ENCODE peak calls at places on chromosomes 11 and 22, in ten cellular contexts. One of them, this sample, is unnamed.

GRCh38 chr11:2837096-2837601 is 48.4 kb downstream of the CDKN1C start:
- DNase-seq in uterus: peak
- DNase-seq in stomach: peak
- DNase-seq in H1: no peak
- DNase-seq in lower lobe of right lung: peak
- DNase-seq in CD8-positive, alpha-beta T cell: no peak
- DNase-seq in kidney epithelial cell: no peak
- DNase-seq in thoracic aorta: no peak
- DNase-seq in aorta: peak
- DNase-seq in endothelial cell of umbilical vein: no peak
- DNase-seq in this sample: peak

GRCh38 chr11:119046489-119046888 is 10.5 kb downstream of the HYOU1 start:
- DNase-seq in uterus: no peak
- DNase-seq in stomach: no peak
- DNase-seq in H1: no peak
- DNase-seq in lower lobe of right lung: no peak
- DNase-seq in CD8-positive, alpha-beta T cell: no peak
- DNase-seq in kidney epithelial cell: no peak
- DNase-seq in thoracic aorta: no peak
- DNase-seq in aorta: no peak
- DNase-seq in endothelial cell of umbilical vein: no peak
- DNase-seq in this sample: no peak

GRCh38 chr11:27234043-27234668 is 128.9 kb downstream of the CCDC34 start:
- DNase-seq in uterus: peak
- DNase-seq in stomach: no peak
- DNase-seq in H1: no peak
- DNase-seq in lower lobe of right lung: no peak
- DNase-seq in CD8-positive, alpha-beta T cell: no peak
- DNase-seq in kidney epithelial cell: peak
- DNase-seq in thoracic aorta: no peak
- DNase-seq in aorta: peak
- DNase-seq in endothelial cell of umbilical vein: no peak
- DNase-seq in this sample: no peak

GRCh38 chr11:13220148-13220547 is 57.4 kb upstream of the BMAL1 start:
- DNase-seq in uterus: no peak
- DNase-seq in stomach: no peak
- DNase-seq in H1: no peak
- DNase-seq in lower lobe of right lung: no peak
- DNase-seq in CD8-positive, alpha-beta T cell: no peak
- DNase-seq in kidney epithelial cell: no peak
- DNase-seq in thoracic aorta: no peak
- DNase-seq in aorta: no peak
- DNase-seq in endothelial cell of umbilical vein: no peak
- DNase-seq in this sample: no peak

GRCh38 chr11:13260196-13260962 is 17.2 kb upstream of the BMAL1 start:
- DNase-seq in uterus: no peak
- DNase-seq in stomach: no peak
- DNase-seq in H1: no peak
- DNase-seq in lower lobe of right lung: no peak
- DNase-seq in CD8-positive, alpha-beta T cell: no peak
- DNase-seq in kidney epithelial cell: no peak
- DNase-seq in thoracic aorta: no peak
- DNase-seq in aorta: no peak
- DNase-seq in endothelial cell of umbilical vein: no peak
- DNase-seq in this sample: peak

GRCh38 chr11:119706887-119707286 is 22.1 kb downstream of the NECTIN1 start:
- DNase-seq in uterus: no peak
- DNase-seq in stomach: no peak
- DNase-seq in H1: no peak
- DNase-seq in lower lobe of right lung: no peak
- DNase-seq in CD8-positive, alpha-beta T cell: no peak
- DNase-seq in kidney epithelial cell: no peak
- DNase-seq in thoracic aorta: no peak
- DNase-seq in aorta: no peak
- DNase-seq in endothelial cell of umbilical vein: no peak
- DNase-seq in this sample: no peak

GRCh38 chr22:43467171-43467570 is 55.4 kb downstream of the MPPED1 start:
- DNase-seq in uterus: no peak
- DNase-seq in stomach: no peak
- DNase-seq in H1: no peak
- DNase-seq in lower lobe of right lung: no peak
- DNase-seq in CD8-positive, alpha-beta T cell: no peak
- DNase-seq in kidney epithelial cell: no peak
- DNase-seq in thoracic aorta: no peak
- DNase-seq in aorta: peak
- DNase-seq in endothelial cell of umbilical vein: no peak
- DNase-seq in this sample: no peak

GRCh38 chr11:11965656-11966353 is 42.6 kb downstream of the DKK3 start:
- DNase-seq in uterus: no peak
- DNase-seq in stomach: no peak
- DNase-seq in H1: no peak
- DNase-seq in lower lobe of right lung: no peak
- DNase-seq in CD8-positive, alpha-beta T cell: no peak
- DNase-seq in kidney epithelial cell: no peak
- DNase-seq in thoracic aorta: no peak
- DNase-seq in aorta: no peak
- DNase-seq in endothelial cell of umbilical vein: no peak
- DNase-seq in this sample: no peak

GRCh38 chr11:132300283-132300682 is 929.9 kb downstream of the NTM start:
- DNase-seq in uterus: no peak
- DNase-seq in stomach: no peak
- DNase-seq in H1: no peak
- DNase-seq in lower lobe of right lung: no peak
- DNase-seq in CD8-positive, alpha-beta T cell: no peak
- DNase-seq in kidney epithelial cell: no peak
- DNase-seq in thoracic aorta: no peak
- DNase-seq in aorta: no peak
- DNase-seq in endothelial cell of umbilical vein: no peak
- DNase-seq in this sample: no peak

GRCh38 chr11:116171271-116172140 is 601.3 kb downstream of the BUD13 start:
- DNase-seq in uterus: no peak
- DNase-seq in stomach: no peak
- DNase-seq in H1: no peak
- DNase-seq in lower lobe of right lung: no peak
- DNase-seq in CD8-positive, alpha-beta T cell: no peak
- DNase-seq in kidney epithelial cell: no peak
- DNase-seq in thoracic aorta: no peak
- DNase-seq in aorta: no peak
- DNase-seq in endothelial cell of umbilical vein: no peak
- DNase-seq in this sample: no peak

GRCh38 chr11:75874942-75875341 is 59.9 kb downstream of the UVRAG start:
- DNase-seq in uterus: no peak
- DNase-seq in stomach: no peak
- DNase-seq in H1: no peak
- DNase-seq in lower lobe of right lung: no peak
- DNase-seq in CD8-positive, alpha-beta T cell: no peak
- DNase-seq in kidney epithelial cell: no peak
- DNase-seq in thoracic aorta: no peak
- DNase-seq in aorta: no peak
- DNase-seq in endothelial cell of umbilical vein: no peak
- DNase-seq in this sample: no peak
- H3K4me3 ChIP-seq in uterus: no peak
- H3K4me3 ChIP-seq in stomach: no peak
- H3K4me3 ChIP-seq in H1: no peak
- H3K4me3 ChIP-seq in lower lobe of right lung: no peak
- H3K4me3 ChIP-seq in CD8-positive, alpha-beta T cell: no peak
- H3K4me3 ChIP-seq in kidney epithelial cell: no peak
- H3K4me3 ChIP-seq in thoracic aorta: no peak
- H3K4me3 ChIP-seq in aorta: no peak
- H3K4me3 ChIP-seq in endothelial cell of umbilical vein: no peak
- H3K4me3 ChIP-seq in this sample: no peak

GRCh38 chr22:50702261-50702671 is 29.6 kb downstream of the SHANK3 start:
- DNase-seq in uterus: no peak
- DNase-seq in stomach: no peak
- DNase-seq in H1: no peak
- DNase-seq in lower lobe of right lung: peak
- DNase-seq in CD8-positive, alpha-beta T cell: no peak
- DNase-seq in kidney epithelial cell: no peak
- DNase-seq in thoracic aorta: no peak
- DNase-seq in aorta: no peak
- DNase-seq in endothelial cell of umbilical vein: no peak
- DNase-seq in this sample: no peak
- H3K4me3 ChIP-seq in uterus: no peak
- H3K4me3 ChIP-seq in stomach: no peak
- H3K4me3 ChIP-seq in H1: no peak
- H3K4me3 ChIP-seq in lower lobe of right lung: no peak
- H3K4me3 ChIP-seq in CD8-positive, alpha-beta T cell: no peak
- H3K4me3 ChIP-seq in kidney epithelial cell: no peak
- H3K4me3 ChIP-seq in thoracic aorta: no peak
- H3K4me3 ChIP-seq in aorta: no peak
- H3K4me3 ChIP-seq in endothelial cell of umbilical vein: no peak
- H3K4me3 ChIP-seq in this sample: no peak

DNA sequence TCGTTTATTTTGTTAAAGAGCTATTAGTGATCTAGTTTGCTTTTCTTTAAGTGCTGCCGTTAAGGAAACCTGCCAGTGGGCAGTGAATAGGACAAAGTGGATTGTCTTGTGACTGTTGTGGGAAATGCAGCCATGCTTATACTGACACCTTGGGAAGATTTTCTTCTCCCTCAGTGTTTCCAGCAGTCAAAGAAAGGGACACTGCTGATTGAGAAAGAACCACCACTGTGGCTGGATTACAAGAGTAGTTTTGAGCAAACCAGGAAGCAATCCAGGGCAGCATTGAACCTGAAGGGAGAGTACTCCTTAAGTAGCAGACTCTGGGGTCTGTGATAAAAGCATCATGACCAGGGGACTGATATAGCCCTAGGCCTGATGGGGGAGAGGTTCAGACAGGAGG is 167.9 kb downstream of the C11orf91 start:
- DNase-seq in uterus: no peak
- DNase-seq in stomach: no peak
- DNase-seq in H1: no peak
- DNase-seq in lower lobe of right lung: no peak
- DNase-seq in CD8-positive, alpha-beta T cell: no peak
- DNase-seq in kidney epithelial cell: no peak
- DNase-seq in thoracic aorta: no peak
- DNase-seq in aorta: no peak
- DNase-seq in endothelial cell of umbilical vein: no peak
- DNase-seq in this sample: no peak
- H3K4me3 ChIP-seq in uterus: no peak
- H3K4me3 ChIP-seq in stomach: no peak
- H3K4me3 ChIP-seq in H1: no peak
- H3K4me3 ChIP-seq in lower lobe of right lung: no peak
- H3K4me3 ChIP-seq in CD8-positive, alpha-beta T cell: no peak
- H3K4me3 ChIP-seq in kidney epithelial cell: no peak
- H3K4me3 ChIP-seq in thoracic aorta: no peak
- H3K4me3 ChIP-seq in aorta: no peak
- H3K4me3 ChIP-seq in endothelial cell of umbilical vein: no peak
- H3K4me3 ChIP-seq in this sample: no peak

GRCh38 chr11:94780432-94780831 is 12.3 kb downstream of the AMOTL1 start:
- DNase-seq in uterus: no peak
- DNase-seq in stomach: no peak
- DNase-seq in H1: no peak
- DNase-seq in lower lobe of right lung: no peak
- DNase-seq in CD8-positive, alpha-beta T cell: no peak
- DNase-seq in kidney epithelial cell: no peak
- DNase-seq in thoracic aorta: no peak
- DNase-seq in aorta: no peak
- DNase-seq in endothelial cell of umbilical vein: peak
- DNase-seq in this sample: no peak
- H3K4me3 ChIP-seq in uterus: no peak
- H3K4me3 ChIP-seq in stomach: no peak
- H3K4me3 ChIP-seq in H1: no peak
- H3K4me3 ChIP-seq in lower lobe of right lung: peak
- H3K4me3 ChIP-seq in CD8-positive, alpha-beta T cell: no peak
- H3K4me3 ChIP-seq in kidney epithelial cell: no peak
- H3K4me3 ChIP-seq in thoracic aorta: peak
- H3K4me3 ChIP-seq in aorta: no peak
- H3K4me3 ChIP-seq in endothelial cell of umbilical vein: no peak
- H3K4me3 ChIP-seq in this sample: no peak